ENCODE peak calls at places on chromosomes 1 and 21, in seven cellular contexts. One of them, this sample, is unnamed.

GRCh38 chr1:97137862-97138514 is 416.4 kb downstream of the PTBP2 start:
- DNase-seq in K562: no peak
- DNase-seq in SK-N-SH: peak
- DNase-seq in GM12891: no peak
- DNase-seq in GM12878: peak
- DNase-seq in HepG2: peak
- DNase-seq in H1: no peak
- DNase-seq in this sample: no peak

GRCh38 chr1:221961532-221962292 is 219.8 kb upstream of the DUSP10 start:
- DNase-seq in K562: peak
- DNase-seq in H1: no peak
- DNase-seq in HepG2: peak
- DNase-seq in GM12891: no peak
- DNase-seq in GM12878: peak
- DNase-seq in SK-N-SH: no peak
- DNase-seq in this sample: peak

GRCh38 chr1:102861247-102861646 is 247.1 kb downstream of the COL11A1 start:
- DNase-seq in HepG2: no peak
- DNase-seq in SK-N-SH: no peak
- DNase-seq in K562: no peak
- DNase-seq in H1: no peak
- DNase-seq in GM12878: no peak
- DNase-seq in GM12891: no peak
- DNase-seq in this sample: no peak

GRCh38 chr21:28308516-28308915 is 684.2 kb downstream of the LTN1 start:
- DNase-seq in GM12891: no peak
- DNase-seq in H1: no peak
- DNase-seq in GM12878: no peak
- DNase-seq in K562: no peak
- DNase-seq in SK-N-SH: no peak
- DNase-seq in HepG2: no peak
- DNase-seq in this sample: no peak

GRCh38 chr1:24325587-24326449 is 6.7 kb downstream of the GRHL3 start:
- DNase-seq in GM12878: no peak
- DNase-seq in GM12891: no peak
- DNase-seq in SK-N-SH: no peak
- DNase-seq in H1: no peak
- DNase-seq in K562: no peak
- DNase-seq in HepG2: no peak
- DNase-seq in this sample: no peak

GRCh38 chr1:66521736-66522365 is 12.1 kb upstream of the SGIP1 start:
- DNase-seq in GM12891: no peak
- DNase-seq in HepG2: no peak
- DNase-seq in GM12878: no peak
- DNase-seq in SK-N-SH: no peak
- DNase-seq in K562: no peak
- DNase-seq in H1: no peak
- DNase-seq in this sample: no peak

GRCh38 chr1:226675720-226676357 is 63.2 kb downstream of the ITPKB start:
- DNase-seq in GM12878: no peak
- DNase-seq in K562: no peak
- DNase-seq in H1: no peak
- DNase-seq in SK-N-SH: no peak
- DNase-seq in HepG2: no peak
- DNase-seq in GM12891: no peak
- DNase-seq in this sample: no peak

GRCh38 chr1:25642710-25643109 is 26.1 kb downstream of the MAN1C1 start:
- DNase-seq in GM12878: peak
- DNase-seq in K562: no peak
- DNase-seq in H1: peak
- DNase-seq in GM12891: peak
- DNase-seq in SK-N-SH: no peak
- DNase-seq in HepG2: no peak
- DNase-seq in this sample: no peak

GRCh38 chr1:200374569-200375312 is 35.1 kb downstream of the ZNF281 start:
- DNase-seq in GM12878: no peak
- DNase-seq in H1: peak
- DNase-seq in GM12891: no peak
- DNase-seq in K562: no peak
- DNase-seq in HepG2: peak
- DNase-seq in SK-N-SH: no peak
- DNase-seq in this sample: no peak

GRCh38 chr1:85201340-85202091 is 700 bp upstream of the SYDE2 start:
- DNase-seq in H1: peak
- DNase-seq in GM12891: peak
- DNase-seq in GM12878: no peak
- DNase-seq in K562: peak
- DNase-seq in HepG2: peak
- DNase-seq in SK-N-SH: peak
- DNase-seq in this sample: peak

DNA sequence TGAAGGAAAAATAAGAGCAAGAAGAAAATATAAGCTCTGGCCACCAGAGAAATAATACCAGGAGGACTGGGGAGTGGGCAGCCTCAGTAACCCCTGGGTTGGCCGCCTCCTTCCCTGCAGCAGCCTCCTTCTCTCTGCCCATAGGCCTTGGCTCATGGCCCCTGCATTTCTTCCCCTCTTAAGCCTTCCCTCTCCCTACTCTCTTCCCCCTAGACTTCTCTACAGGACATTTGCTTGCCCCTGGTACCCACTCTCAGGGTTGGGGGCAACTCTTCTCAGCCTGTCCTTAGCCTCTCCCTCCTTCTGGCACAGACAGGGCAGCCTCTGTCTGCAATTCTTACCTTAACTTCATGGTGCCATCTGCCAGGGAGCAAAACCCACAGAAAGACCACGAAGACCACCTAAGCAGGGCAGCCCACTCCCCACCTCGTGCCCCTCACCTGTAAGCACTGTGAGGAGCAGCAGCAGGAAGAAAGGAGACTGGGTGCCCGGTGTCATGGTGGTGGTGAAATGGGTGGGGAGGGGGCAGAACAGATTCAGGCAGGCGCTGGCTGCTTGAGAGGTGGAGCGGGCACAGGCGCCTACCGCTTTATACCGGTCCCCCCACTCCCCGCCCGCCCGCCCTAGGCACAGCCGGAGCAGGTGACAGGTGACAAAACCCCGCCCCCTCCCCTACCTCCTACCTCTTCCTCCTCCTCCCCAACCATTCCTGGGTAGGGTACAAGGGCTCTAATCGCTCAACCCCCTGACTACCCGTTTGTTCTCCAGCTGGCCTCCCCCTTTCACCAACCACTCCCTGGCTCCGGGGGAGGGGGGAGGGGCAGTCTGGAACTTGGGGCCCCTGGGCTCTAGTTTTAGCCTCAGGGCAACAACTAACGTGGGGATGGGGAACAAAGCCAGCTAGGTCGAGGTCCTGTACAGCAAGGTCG is 15.1 kb downstream of the THBS3 start:
- DNase-seq in SK-N-SH: peak
- DNase-seq in GM12891: no peak
- DNase-seq in GM12878: no peak
- DNase-seq in H1: peak
- DNase-seq in HepG2: no peak
- DNase-seq in K562: peak
- DNase-seq in this sample: no peak
- TF ChIP-seq POLR2AphosphoS5 in SK-N-SH: no peak
- TF ChIP-seq POLR2AphosphoS5 in GM12891: no peak
- TF ChIP-seq POLR2AphosphoS5 in GM12878: no peak
- TF ChIP-seq POLR2AphosphoS5 in H1: no peak
- TF ChIP-seq POLR2AphosphoS5 in HepG2: no peak
- TF ChIP-seq POLR2AphosphoS5 in K562: no peak
- TF ChIP-seq POLR2AphosphoS5 in this sample: no peak

DNA sequence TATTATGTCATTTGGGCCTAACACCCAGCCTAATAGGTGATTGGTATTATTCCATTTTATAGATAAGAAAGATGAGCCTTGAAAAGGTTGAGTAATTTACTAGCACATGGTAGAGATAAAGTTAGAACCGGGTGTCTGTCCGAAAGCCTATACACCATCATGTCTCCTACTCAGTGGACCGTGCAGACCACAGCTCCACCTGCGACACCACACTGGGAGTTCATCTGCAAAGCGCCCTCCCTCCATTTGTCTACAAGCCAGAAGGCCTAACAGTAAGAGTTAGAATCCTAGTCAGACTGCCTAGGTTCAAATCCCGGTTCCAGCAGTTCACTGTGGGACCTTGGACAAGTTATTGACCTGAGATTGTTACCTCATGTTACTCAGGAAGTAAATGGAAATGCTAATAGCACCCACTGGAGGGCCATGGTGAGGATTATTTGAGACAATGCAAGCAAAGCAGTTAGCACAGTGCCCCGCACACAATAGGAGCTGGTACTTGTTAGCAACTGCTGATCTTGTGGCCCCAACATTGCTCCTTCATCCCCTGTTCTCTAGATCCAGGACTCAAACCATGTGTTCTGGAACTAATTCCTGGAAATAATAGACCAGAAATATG is 20.5 kb downstream of the ARMH1 start:
- DNase-seq in H1: no peak
- DNase-seq in HepG2: peak
- DNase-seq in GM12878: peak
- DNase-seq in SK-N-SH: no peak
- DNase-seq in GM12891: no peak
- DNase-seq in K562: no peak
- DNase-seq in this sample: no peak
- TF ChIP-seq TAF1 in H1: no peak
- TF ChIP-seq TAF1 in HepG2: no peak
- TF ChIP-seq TAF1 in GM12878: no peak
- TF ChIP-seq TAF1 in SK-N-SH: no peak
- TF ChIP-seq TAF1 in GM12891: no peak
- TF ChIP-seq TAF1 in K562: no peak
- TF ChIP-seq TAF1 in this sample: no peak

GRCh38 chr21:46543306-46543705 is 61.6 kb downstream of the S100B start:
- DNase-seq in SK-N-SH: peak
- DNase-seq in H1: no peak
- DNase-seq in K562: no peak
- DNase-seq in GM12891: no peak
- DNase-seq in GM12878: no peak
- DNase-seq in HepG2: no peak
- DNase-seq in this sample: no peak
- TF ChIP-seq POLR2AphosphoS5 in SK-N-SH: no peak
- TF ChIP-seq POLR2AphosphoS5 in H1: no peak
- TF ChIP-seq POLR2AphosphoS5 in K562: no peak
- TF ChIP-seq POLR2AphosphoS5 in GM12891: no peak
- TF ChIP-seq POLR2AphosphoS5 in GM12878: no peak
- TF ChIP-seq POLR2AphosphoS5 in HepG2: no peak
- TF ChIP-seq POLR2AphosphoS5 in this sample: no peak

GRCh38 chr1:158830074-158830677 is 975 bp upstream of the MNDA start:
- DNase-seq in GM12891: no peak
- DNase-seq in HepG2: no peak
- DNase-seq in K562: no peak
- DNase-seq in H1: no peak
- DNase-seq in SK-N-SH: no peak
- DNase-seq in GM12878: peak
- DNase-seq in this sample: no peak
- TF ChIP-seq TAF1 in GM12891: no peak
- TF ChIP-seq TAF1 in HepG2: no peak
- TF ChIP-seq TAF1 in K562: no peak
- TF ChIP-seq TAF1 in H1: no peak
- TF ChIP-seq TAF1 in SK-N-SH: no peak
- TF ChIP-seq TAF1 in GM12878: no peak
- TF ChIP-seq TAF1 in this sample: no peak

DNA sequence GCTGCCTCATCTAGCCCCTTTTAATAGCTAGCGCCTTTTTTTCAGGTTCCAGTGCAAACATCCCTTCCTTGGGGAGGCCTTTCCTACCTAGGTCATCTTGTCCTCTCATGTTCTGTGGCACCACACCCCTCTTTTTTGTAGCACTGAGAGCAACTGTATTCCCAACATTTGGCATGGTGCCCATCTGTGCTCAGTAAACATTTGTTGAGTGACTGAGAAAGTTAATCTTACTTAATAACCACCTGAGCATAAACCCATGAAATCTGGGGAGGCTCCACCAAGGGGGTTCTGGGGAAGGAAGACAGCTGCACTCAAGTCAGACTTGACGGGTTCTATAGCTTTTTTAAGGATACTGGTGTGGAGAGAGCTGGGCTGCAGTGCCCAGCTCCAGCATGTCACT is 90.0 kb downstream of the NOS1AP start:
- DNase-seq in H1: no peak
- DNase-seq in GM12891: no peak
- DNase-seq in SK-N-SH: no peak
- DNase-seq in GM12878: no peak
- DNase-seq in HepG2: peak
- DNase-seq in K562: no peak
- DNase-seq in this sample: no peak
- TF ChIP-seq POLR2AphosphoS5 in H1: no peak
- TF ChIP-seq POLR2AphosphoS5 in GM12891: no peak
- TF ChIP-seq POLR2AphosphoS5 in SK-N-SH: no peak
- TF ChIP-seq POLR2AphosphoS5 in GM12878: no peak
- TF ChIP-seq POLR2AphosphoS5 in HepG2: no peak
- TF ChIP-seq POLR2AphosphoS5 in K562: no peak
- TF ChIP-seq POLR2AphosphoS5 in this sample: no peak

GRCh38 chr1:55304306-55304705 is 89.1 kb upstream of the USP24 start:
- DNase-seq in GM12878: no peak
- DNase-seq in H1: no peak
- DNase-seq in HepG2: no peak
- DNase-seq in K562: no peak
- DNase-seq in SK-N-SH: no peak
- DNase-seq in GM12891: no peak
- DNase-seq in this sample: no peak
- TF ChIP-seq TAF1 in GM12878: no peak
- TF ChIP-seq TAF1 in H1: no peak
- TF ChIP-seq TAF1 in HepG2: no peak
- TF ChIP-seq TAF1 in K562: no peak
- TF ChIP-seq TAF1 in SK-N-SH: no peak
- TF ChIP-seq TAF1 in GM12891: no peak
- TF ChIP-seq TAF1 in this sample: no peak

GRCh38 chr1:62903522-62903921 is 119.6 kb downstream of the ATG4C start:
- DNase-seq in GM12891: no peak
- DNase-seq in SK-N-SH: no peak
- DNase-seq in HepG2: no peak
- DNase-seq in K562: no peak
- DNase-seq in GM12878: no peak
- DNase-seq in H1: no peak
- DNase-seq in this sample: no peak
- TF ChIP-seq POLR2AphosphoS5 in GM12891: no peak
- TF ChIP-seq POLR2AphosphoS5 in SK-N-SH: no peak
- TF ChIP-seq POLR2AphosphoS5 in HepG2: no peak
- TF ChIP-seq POLR2AphosphoS5 in K562: no peak
- TF ChIP-seq POLR2AphosphoS5 in GM12878: no peak
- TF ChIP-seq POLR2AphosphoS5 in H1: no peak
- TF ChIP-seq POLR2AphosphoS5 in this sample: no peak

DNA sequence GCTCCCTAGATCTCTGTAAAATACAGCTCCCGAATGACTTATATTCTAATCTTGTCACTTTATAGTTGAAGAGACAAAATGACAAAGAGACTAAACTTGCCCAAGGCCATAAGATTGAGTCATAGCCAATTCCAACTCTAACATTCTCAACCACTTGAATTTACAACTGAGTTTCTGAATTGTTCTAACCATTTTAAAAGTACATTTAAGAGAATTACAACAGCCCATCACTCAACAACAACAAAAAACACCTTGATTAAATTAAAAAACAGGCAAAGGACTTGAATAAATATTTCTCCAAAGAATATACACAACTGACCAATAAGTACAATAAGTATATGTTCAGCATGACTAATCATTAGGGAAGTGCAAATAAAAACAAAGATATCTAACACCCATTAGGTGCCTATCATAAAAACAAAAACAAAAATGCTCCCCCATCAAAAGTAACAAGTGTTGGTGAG is 8.7 kb upstream of the ADCY10 start:
- DNase-seq in H1: no peak
- DNase-seq in HepG2: no peak
- DNase-seq in GM12878: no peak
- DNase-seq in GM12891: no peak
- DNase-seq in SK-N-SH: no peak
- DNase-seq in K562: no peak
- DNase-seq in this sample: no peak
- TF ChIP-seq TAF1 in H1: no peak
- TF ChIP-seq TAF1 in HepG2: no peak
- TF ChIP-seq TAF1 in GM12878: no peak
- TF ChIP-seq TAF1 in GM12891: no peak
- TF ChIP-seq TAF1 in SK-N-SH: no peak
- TF ChIP-seq TAF1 in K562: no peak
- TF ChIP-seq TAF1 in this sample: no peak